ENCODE peak calls at places on chromosomes 13 and 19, in five cellular contexts. P is uterus, A is fibroblast of mammary gland, H is HFF-Myc, W is choroid plexus epithelial cell. I is an unnamed sample.

GRCh38 chr13:36887758-36888521 is 32.1 kb downstream of the SMAD9 start:
- DNase-seq in W (no peak), H (no peak), P (no peak), A (no peak), I (no peak)

GRCh38 chr19:16566161-16566560 is 6.1 kb downstream of the SLC35E1 start:
- DNase-seq in P (no peak), W (no peak), H (no peak), A (no peak), I (no peak)

GRCh38 chr19:7676854-7677253 is at the start of gene MCEMP1:
- DNase-seq in H (no peak), P (no peak), A (no peak), W (no peak), I (no peak)

GRCh38 chr13:111384441-111385181 is 64.2 kb downstream of the TEX29 start:
- DNase-seq in P (no peak), H (no peak), W (no peak), A (no peak), I (no peak)

GRCh38 chr13:21310220-21310619 is 133.8 kb downstream of the MRPL57 start:
- DNase-seq in W (no peak), P (no peak), H (no peak), A (no peak), I (no peak)

GRCh38 chr13:76293346-76293745 is 592.9 kb downstream of the KCTD12 start:
- DNase-seq in A (peak; percentile 75), H (no peak), P (no peak), W (peak; percentile 91), I (peak; percentile 85)

GRCh38 chr19:5170329-5170745 is 170.3 kb downstream of the PTPRS start:
- DNase-seq in H (no peak), A (no peak), W (no peak), P (no peak), I (no peak)

GRCh38 chr13:62246581-62246980 is 830.9 kb upstream of the PCDH20 start:
- DNase-seq in A (no peak), H (no peak), P (no peak), W (no peak), I (no peak)

GRCh38 chr19:11046608-11047354 is 42.5 kb upstream of the LDLR start:
- DNase-seq in P (no peak), W (no peak), A (no peak), H (no peak), I (no peak)

GRCh38 chr19:34459614-34460013 is 21.9 kb upstream of the WTIP start:
- DNase-seq in W (no peak), P (no peak), H (no peak), A (no peak), I (no peak)

GRCh38 chr13:105069106-105069505 is 1466.4 kb downstream of the EFNB2 start:
- DNase-seq in W (peak; percentile 18), P (no peak), A (no peak), H (no peak), I (no peak)

GRCh38 chr13:65553328-65553727 is 1676.8 kb downstream of the PCDH9 start:
- DNase-seq in W (no peak), H (no peak), P (no peak), A (no peak), I (no peak)

GRCh38 chr13:110914293-110915056 is 394 bp downstream of the ANKRD10 start:
- DNase-seq in W (peak; percentile 76), A (peak; percentile 69), H (no peak), P (peak; percentile 73), I (peak; percentile 76)

GRCh38 chr19:5621311-5621944 is 1.1 kb downstream of the SAFB2 start:
- DNase-seq in A (no peak), H (no peak), W (peak; percentile 12), P (peak; percentile 45), I (no peak)

GRCh38 chr13:61766667-61767058 is 351.0 kb upstream of the PCDH20 start:
- DNase-seq in A (no peak), P (no peak), W (no peak), H (no peak), I (no peak)

GRCh38 chr19:41330946-41331678 is 21.1 kb downstream of the CCDC97 start:
- DNase-seq in W (no peak), A (no peak), P (no peak), H (no peak), I (no peak)

GRCh38 chr19:7294571-7295212 is 478 bp upstream of the INSR start:
- DNase-seq in H (peak; percentile 10), A (peak; percentile 32), W (no peak), P (peak; percentile 69), I (peak; percentile 50)

GRCh38 chr19:10501971-10502523 is 1.1 kb downstream of the KEAP1 start:
- DNase-seq in A (no peak), P (peak; percentile 62), W (peak; percentile 26), H (no peak), I (peak; percentile 45)

GRCh38 chr19:46014534-46014933 is 8.3 kb downstream of the PGLYRP1 start:
- DNase-seq in A (no peak), P (no peak), H (no peak), W (no peak), I (no peak)

GRCh38 chr19:16041571-16042386 is 34.5 kb upstream of the TPM4 start:
- DNase-seq in A (peak; percentile 77), H (peak; percentile 24), W (peak; percentile 67), P (peak; percentile 84), I (peak; percentile 69)

GRCh38 chr19:6229216-6229913 is 50.4 kb downstream of the MLLT1 start:
- DNase-seq in W (no peak), P (no peak), H (no peak), A (no peak), I (no peak)

GRCh38 chr19:18290250-18291018 is 9.0 kb upstream of the JUND start:
- DNase-seq in H (no peak), W (no peak), A (no peak), P (peak; percentile 50), I (peak; percentile 60)

GRCh38 chr19:46218160-46218559 is 11.4 kb upstream of the IGFL1 start:
- DNase-seq in H (peak; percentile 30), A (peak; percentile 37), P (no peak), W (peak; percentile 39), I (peak; percentile 50)

GRCh38 chr19:49489601-49490167 is 2.3 kb downstream of the RPL13A start:
- DNase-seq in P (no peak), A (peak; percentile 52), W (no peak), H (no peak), I (no peak)

GRCh38 chr19:10503002-10503789 is at the start of gene KEAP1:
- DNase-seq in W (peak; percentile 35), A (no peak), H (no peak), P (no peak), I (peak; percentile 28)

GRCh38 chr19:8571006-8571411 is 6.2 kb downstream of the MYO1F start:
- DNase-seq in W (peak; percentile 73), P (no peak), A (peak; percentile 55), H (no peak), I (peak; percentile 59)

GRCh38 chr19:29524201-29524911 is 1.4 kb upstream of the VSTM2B start:
- DNase-seq in H (no peak), A (no peak), P (no peak), W (no peak), I (no peak)

GRCh38 chr19:56873493-56873892 is 33.0 kb upstream of the PEG3 start:
- DNase-seq in W (no peak), H (no peak), A (no peak), P (no peak), I (no peak)
- H3K4me3 ChIP-seq in W (no peak overlapping the region), H (no peak overlapping the region), A (no peak overlapping the region), P (no peak overlapping the region), I (no peak overlapping the region)

DNA sequence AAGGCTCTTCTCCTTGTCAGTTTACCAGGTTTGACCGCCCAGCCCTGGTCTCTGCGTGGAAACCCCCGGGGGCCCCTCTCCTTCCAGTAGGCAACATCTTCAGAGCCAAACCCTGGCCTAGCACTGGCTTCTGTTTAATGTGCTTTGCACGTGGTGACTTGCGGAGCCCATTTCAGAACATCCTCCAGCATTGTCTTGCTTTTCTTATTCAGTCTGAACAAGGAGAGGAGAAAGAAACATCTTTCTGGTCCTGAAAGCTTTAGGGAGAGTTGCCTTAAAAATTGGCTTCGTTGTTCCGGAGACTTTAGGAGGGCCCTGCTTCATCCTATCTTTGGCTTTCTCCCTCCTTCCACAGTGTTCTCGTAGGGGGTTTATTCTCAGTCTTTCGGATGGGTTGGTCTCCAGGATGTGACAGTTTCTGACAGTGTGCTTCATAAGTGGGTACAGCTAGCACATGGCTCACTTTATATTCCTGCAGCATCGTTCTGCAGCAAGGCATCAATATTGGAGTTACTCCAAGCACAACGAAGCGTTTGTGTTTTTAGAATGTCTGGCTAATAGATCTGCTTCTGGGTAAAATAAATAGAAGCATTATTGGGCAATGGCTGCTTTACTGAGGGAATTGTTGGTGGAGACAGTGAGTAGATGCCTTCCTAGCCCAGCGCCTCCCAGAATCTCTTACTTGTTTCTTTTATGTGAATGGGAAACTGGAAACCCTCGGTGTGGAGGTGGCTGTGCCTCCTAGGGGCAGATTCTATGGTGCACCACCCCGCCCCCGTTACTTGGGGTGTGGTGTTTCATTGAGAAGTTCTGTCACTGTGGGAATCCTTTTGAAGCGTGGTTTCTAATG is 1.8 kb downstream of the FARP1 start:
- DNase-seq in A (peak; percentile 49), H (peak; percentile 46), W (peak; percentile 63), P (no peak), I (peak; percentile 42)
- TF ChIP-seq CTCF in A (peak; percentile 30), H (peak; percentile 43), W (peak; percentile 44), P (no peak), I (peak; percentile 8)

DNA sequence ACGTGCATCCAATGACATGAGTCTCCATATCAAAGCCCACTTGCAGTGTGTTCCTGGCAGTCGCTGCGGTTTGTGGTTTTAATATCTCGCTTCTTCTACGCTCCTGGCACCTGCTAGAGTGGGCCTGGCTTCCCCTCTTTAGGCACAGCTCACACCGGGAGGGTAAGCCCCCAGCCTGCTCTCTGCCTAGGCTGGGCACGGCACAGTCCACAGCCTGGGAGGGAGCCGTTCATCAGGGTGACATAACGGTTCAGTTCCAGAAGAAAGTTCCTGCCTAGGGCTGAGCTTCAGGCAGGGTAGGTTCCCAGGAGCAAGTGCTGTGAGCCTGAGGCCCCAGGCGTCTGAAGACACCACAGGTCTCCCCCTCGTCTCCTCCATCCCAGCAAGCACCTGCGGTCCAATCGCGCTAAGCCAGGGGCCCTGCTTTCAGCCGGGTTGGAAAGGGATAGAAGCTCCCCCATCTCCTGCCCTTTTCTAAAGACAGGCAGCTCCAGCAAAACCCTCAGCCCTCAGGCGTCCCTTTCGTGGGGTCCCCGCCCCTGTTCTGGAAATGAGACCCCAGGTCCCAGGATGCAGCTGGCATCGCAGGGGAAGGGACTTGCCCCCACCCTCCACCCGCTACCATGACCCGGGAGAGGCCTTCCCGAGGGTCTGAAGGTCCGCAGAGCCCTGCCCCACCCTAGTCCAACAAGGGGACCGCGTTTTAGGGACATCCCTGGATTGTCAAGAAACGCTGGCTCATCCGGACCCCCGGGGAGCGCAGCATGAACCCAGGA is 121.6 kb upstream of the ZNF507 start:
- DNase-seq in P (no peak), H (no peak), A (no peak), W (no peak), I (no peak)
- H3K4me3 ChIP-seq in P (no peak overlapping the region), H (no peak overlapping the region), A (no peak overlapping the region), W (no peak overlapping the region), I (no peak overlapping the region)

DNA sequence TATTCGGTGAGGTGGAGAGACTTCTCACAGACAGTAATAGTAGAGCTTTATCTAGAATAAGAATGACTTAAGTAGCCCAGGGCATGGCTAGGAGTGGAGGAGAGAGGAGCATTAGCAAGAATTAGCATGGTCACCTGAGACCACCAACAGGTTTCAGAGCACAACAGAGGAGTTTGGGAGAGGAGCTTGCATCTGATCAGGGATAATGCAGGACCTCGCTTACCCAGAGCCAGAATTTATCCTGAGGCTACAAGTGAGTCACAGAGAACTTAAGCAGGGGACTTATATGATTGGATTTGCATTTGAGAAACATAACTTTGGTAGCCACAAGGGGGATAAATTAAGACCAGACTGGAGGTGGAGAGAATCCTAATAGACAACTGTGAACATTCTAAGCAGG is 102.1 kb upstream of the FNDC3A start:
- DNase-seq in P (no peak), H (no peak), A (peak; percentile 61), W (peak; percentile 31), I (peak; percentile 20)
- TF ChIP-seq CTCF in P (no peak), H (no peak), A (peak; percentile 23), W (peak; percentile 22), I (no peak)